ENCODE peak calls at places on chromosome 1, in four cellular contexts. N is K562, L is HepG2, G is GM12878. R is an unnamed sample.

GRCh38 chr1:94597701-94598100 is 56.1 kb upstream of the F3 start:
- DNase-seq in L (no peak), G (no peak), N (no peak), R (no peak)

GRCh38 chr1:29161977-29162376 is 19.7 kb downstream of the SRSF4 start:
- DNase-seq in L (no peak), N (no peak), G (no peak), R (no peak)

GRCh38 chr1:114107474-114108175 is 46.0 kb downstream of the SYT6 start:
- DNase-seq in L (no peak), G (no peak), N (no peak), R (no peak)

GRCh38 chr1:154327466-154328317 is 2.4 kb downstream of the ATP8B2 start:
- DNase-seq in N (no peak), G (no peak), L (no peak), R (no peak)

GRCh38 chr1:27027575-27028250 is 15.1 kb upstream of the TENT5B start:
- DNase-seq in L (peak; percentile 72), G (no peak), N (no peak), R (no peak)

GRCh38 chr1:50780797-50781196 is 179.3 kb downstream of the FAF1 start:
- DNase-seq in L (no peak), G (no peak), N (no peak), R (no peak)

GRCh38 chr1:215082532-215083407 is at the start of gene KCNK2:
- DNase-seq in G (no peak), N (no peak), L (no peak), R (no peak)

GRCh38 chr1:247443641-247444040 is 14.3 kb downstream of the OR2B11 start:
- DNase-seq in L (no peak), G (no peak), N (no peak), R (no peak)

GRCh38 chr1:54094001-54094729 is 40.8 kb downstream of the TCEANC2 start:
- DNase-seq in L (peak; percentile 24), N (no peak), G (no peak), R (no peak)

GRCh38 chr1:219959540-219960208 is 31.3 kb upstream of the SLC30A10 start:
- DNase-seq in L (no peak), N (no peak), G (no peak), R (no peak)

GRCh38 chr1:26296340-26297056 is 9.9 kb downstream of the UBXN11 start:
- DNase-seq in G (no peak), L (no peak), N (no peak), R (no peak)

GRCh38 chr1:109247401-109248365 is 1.7 kb upstream of the CELSR2 start:
- DNase-seq in L (no peak), G (no peak), N (no peak), R (no peak)

GRCh38 chr1:233652536-233652935 is 38.6 kb downstream of the KCNK1 start:
- DNase-seq in G (no peak), L (no peak), N (no peak), R (no peak)

GRCh38 chr1:214923516-214923915 is 159.0 kb upstream of the KCNK2 start:
- DNase-seq in G (no peak), L (no peak), N (no peak), R (no peak)

GRCh38 chr1:200867018-200867811 is 5.6 kb upstream of the GPR25 start:
- DNase-seq in G (no peak), N (no peak), L (no peak), R (no peak)
- TF ChIP-seq JUNB in G (no peak), N (no peak), L (no peak), R (no peak)

GRCh38 chr1:201610806-201611205 is 71.9 kb downstream of the NAV1 start:
- DNase-seq in N (no peak), G (no peak), L (no peak), R (no peak)

GRCh38 chr1:201606096-201606495 is 67.2 kb downstream of the NAV1 start:
- DNase-seq in G (no peak), L (no peak), N (no peak), R (no peak)

GRCh38 chr1:201606581-201606980 is 67.7 kb downstream of the NAV1 start:
- DNase-seq in G (no peak), N (no peak), L (no peak), R (no peak)

GRCh38 chr1:201605385-201605747 is 66.4 kb downstream of the NAV1 start:
- DNase-seq in L (no peak), N (no peak), G (no peak), R (no peak)

GRCh38 chr1:201608635-201609395 is 69.9 kb downstream of the NAV1 start:
- DNase-seq in L (no peak), N (no peak), G (no peak), R (no peak)
- TF ChIP-seq ESRRA in L (no peak), N (no peak), G (no peak), R (no peak)

GRCh38 chr1:92299477-92300125 is 742 bp downstream of the RPAP2 start:
- DNase-seq in L (no peak), G (no peak), N (no peak), R (no peak)
- TF ChIP-seq JUNB in L (no peak), G (no peak), N (no peak), R (no peak)

GRCh38 chr1:205598841-205599666 is 32.8 kb downstream of the ELK4 start:
- DNase-seq in N (no peak), L (no peak), G (no peak), R (no peak)

GRCh38 chr1:205596876-205597275 is 34.9 kb downstream of the ELK4 start:
- DNase-seq in G (no peak), L (no peak), N (no peak), R (no peak)

GRCh38 chr1:205595861-205596260 is 36.0 kb downstream of the ELK4 start:
- DNase-seq in N (no peak), L (no peak), G (no peak), R (no peak)

GRCh38 chr1:205599667-205600042 is 32.2 kb downstream of the ELK4 start:
- DNase-seq in N (no peak), L (no peak), G (no peak), R (no peak)

DNA sequence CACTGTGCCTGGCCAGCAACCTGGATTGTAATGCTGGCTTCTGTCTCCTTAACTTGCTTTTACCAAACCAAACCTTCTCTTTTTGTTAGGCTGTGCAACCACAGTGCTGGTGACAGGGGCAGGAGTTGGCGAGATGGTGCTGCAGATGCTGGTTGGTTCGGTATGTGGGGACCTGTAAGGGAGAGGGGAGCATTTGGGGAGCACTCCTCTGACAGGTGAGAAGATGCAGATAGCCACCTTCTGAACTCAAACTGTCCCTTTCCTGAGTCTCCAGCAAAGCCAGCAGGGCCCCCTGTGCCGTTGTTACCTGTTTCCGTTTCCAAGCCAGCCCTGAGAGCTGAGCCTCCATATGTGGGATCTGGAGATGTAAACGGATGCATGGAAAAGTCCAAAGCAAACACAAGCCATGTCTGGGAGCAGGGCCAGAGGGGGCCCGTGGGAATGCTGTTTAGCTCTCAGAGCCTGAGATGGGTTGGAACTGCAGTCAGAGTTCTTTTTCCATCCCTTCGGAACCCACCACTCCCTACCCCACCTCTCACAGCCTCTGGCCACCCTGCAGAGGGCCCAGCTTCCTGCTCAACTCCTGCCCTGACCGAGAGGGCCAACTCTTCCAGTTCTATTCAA is 34.0 kb downstream of the ELK4 start:
- DNase-seq in L (no peak), G (no peak), N (no peak), R (no peak)
- TF ChIP-seq ESRRA in L (no peak), G (no peak), N (no peak), R (no peak)

GRCh38 chr1:201354151-201354900 is 23.2 kb downstream of the TNNT2 start:
- DNase-seq in N (no peak), L (no peak), G (no peak), R (no peak)
- TF ChIP-seq JUNB in N (no peak), L (no peak), G (no peak), R (no peak)

DNA sequence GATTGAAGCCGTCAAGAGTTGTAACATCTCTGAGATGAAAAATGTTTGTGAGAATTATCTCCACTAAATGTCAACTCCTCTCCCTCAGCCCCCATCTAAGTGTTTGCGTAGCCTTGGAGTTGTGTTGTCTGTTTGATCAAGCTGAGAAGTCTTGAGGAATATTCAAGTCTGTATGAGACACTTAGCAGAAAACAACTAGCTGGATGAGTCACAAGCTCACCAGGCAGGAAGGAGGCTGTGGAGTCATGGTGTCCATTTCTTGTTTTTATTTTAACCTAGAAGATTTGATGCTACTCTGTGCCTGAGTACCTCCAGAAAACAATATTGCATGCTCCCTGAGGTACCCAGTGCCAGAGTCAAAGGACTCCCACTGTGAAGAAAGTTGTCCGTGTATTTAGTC is 211.6 kb upstream of the PLXNA2 start:
- DNase-seq in N (no peak), L (no peak), G (no peak), R (no peak)
- TF ChIP-seq ESRRA in N (no peak), L (no peak), G (no peak), R (no peak)

DNA sequence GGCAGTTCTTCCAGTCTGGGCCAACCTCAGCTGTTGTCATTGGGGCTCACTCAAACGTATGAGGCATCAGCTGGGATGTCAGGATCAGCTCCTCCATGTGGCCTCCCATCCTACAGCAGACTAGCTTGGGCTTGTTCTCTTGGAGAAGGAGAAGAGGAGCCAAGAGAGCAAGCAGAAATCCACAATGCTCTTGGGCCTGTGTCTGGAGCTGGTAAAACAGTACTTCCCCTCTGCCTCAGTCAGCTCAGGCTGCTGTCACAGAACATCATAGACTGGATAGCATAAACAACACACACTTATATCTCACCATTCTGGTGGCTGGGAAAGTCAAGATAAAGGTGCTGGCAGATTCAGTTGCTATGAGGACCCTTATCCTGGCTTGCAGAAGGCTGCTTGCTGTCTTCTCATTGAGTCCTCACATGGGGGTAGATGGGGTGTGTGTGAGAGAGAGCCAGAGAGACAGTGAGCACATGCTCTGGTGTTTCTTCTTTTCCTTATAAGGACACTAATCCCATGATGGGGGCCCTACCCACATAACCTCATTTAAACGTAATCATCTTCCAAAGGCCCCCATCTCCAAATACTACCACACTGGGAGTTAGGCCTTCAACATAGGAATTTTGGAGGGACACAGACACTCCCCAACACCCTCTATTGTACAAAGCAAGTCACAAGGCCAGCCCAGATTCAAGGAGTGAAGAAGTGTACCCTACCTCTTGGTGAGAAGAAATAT is 16.3 kb upstream of the DNAJC6 start:
- DNase-seq in N (peak; percentile 74), L (no peak), G (no peak), R (no peak)
- TF ChIP-seq JUNB in N (no peak), L (no peak), G (no peak), R (no peak)

DNA sequence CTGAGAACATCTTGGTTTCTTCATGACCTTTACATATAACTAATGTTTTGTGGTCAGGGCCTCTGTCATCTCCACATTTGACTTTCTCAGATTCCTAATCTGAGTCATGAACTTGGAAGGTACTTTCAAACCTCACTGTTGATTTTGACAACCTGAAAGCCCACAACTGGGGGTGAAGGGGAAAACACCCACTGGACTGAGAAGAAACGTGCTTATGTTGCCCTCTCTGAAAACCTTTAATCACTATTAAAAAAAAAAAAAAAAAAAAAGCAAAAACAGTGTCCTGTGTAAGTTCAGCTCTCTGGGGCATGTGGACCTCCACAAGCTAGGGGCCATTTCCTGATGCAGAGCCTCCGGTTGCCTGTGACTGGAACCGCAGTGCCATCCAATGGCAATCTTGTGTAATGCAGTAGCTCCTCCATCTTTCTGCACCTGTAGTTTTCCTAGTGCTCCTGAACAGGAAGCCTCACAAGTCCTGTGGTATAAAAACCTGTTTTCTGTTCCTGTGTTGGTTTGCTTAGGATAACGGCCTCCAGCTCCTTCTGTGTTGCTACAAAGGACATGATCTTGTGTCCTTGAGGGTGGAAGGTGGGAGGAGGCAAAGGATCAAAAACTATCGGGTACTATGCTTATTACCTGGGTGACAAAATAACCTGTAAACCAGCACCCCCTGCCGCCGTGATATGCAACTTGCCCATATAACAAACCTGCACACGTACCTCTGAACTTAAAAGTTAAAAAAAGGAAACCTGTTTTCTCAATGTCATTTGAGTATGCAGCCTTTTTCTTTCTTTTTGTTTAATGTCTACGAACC is 124.5 kb downstream of the ZNF648 start:
- DNase-seq in L (peak; percentile 57), G (peak; percentile 86), N (peak; percentile 75), R (peak; percentile 64)
- TF ChIP-seq ESRRA in L (no peak), G (no peak), N (peak; percentile 30), R (no peak)

GRCh38 chr1:43538969-43539368 is 8.3 kb downstream of the PTPRF start:
- DNase-seq in L (no peak), N (no peak), G (no peak), R (no peak)
- TF ChIP-seq JUNB in L (no peak), N (no peak), G (no peak), R (no peak)

R was measured in A549.